ENCODE peak calls at places on chromosomes 11 and 22, in four cellular contexts. B is sigmoid colon; E is AG09309; M is stimulated activated CD4-positive, alpha-beta T cell treated with anti-CD3 and anti-CD28 coated beads, Interleukin-2, amount 100 ng/mL, for 48 hours. X is an unnamed sample.

GRCh38 chr22:26956346-26956745 is 299.0 kb downstream of the MIAT start:
- DNase-seq in B (no peak), E (no peak), M (no peak), X (no peak)

GRCh38 chr11:47847892-47848635 is at the start of gene NUP160:
- DNase-seq in B (peak), M (peak), E (no peak), X (no peak)

GRCh38 chr11:122101625-122102291 is 14.3 kb downstream of the BLID start:
- DNase-seq in E (peak), B (peak), M (no peak), X (peak)

GRCh38 chr11:109914038-109914437 is 179.2 kb upstream of the ZC3H12C start:
- DNase-seq in E (no peak), B (no peak), M (no peak), X (no peak)

GRCh38 chr11:46519351-46519750 is 74.5 kb downstream of the AMBRA1 start:
- DNase-seq in M (no peak), B (no peak), E (no peak), X (no peak)

GRCh38 chr11:91326280-91326679 is 898.3 kb upstream of the FAT3 start:
- DNase-seq in E (no peak), B (no peak), M (no peak), X (no peak)

GRCh38 chr22:37167176-37167980 is 17.7 kb upstream of the IL2RB start:
- DNase-seq in B (peak), E (no peak), M (no peak), X (no peak)

GRCh38 chr11:71580057-71581003 is 2.3 kb downstream of the KRTAP5-11 start:
- DNase-seq in E (peak), M (no peak), B (peak), X (peak)

GRCh38 chr11:33701831-33702230 is 1.2 kb upstream of the C11orf91 start:
- DNase-seq in B (no peak), E (no peak), M (no peak), X (no peak)

GRCh38 chr11:12377106-12377823 is at the start of gene PARVA:
- DNase-seq in E (peak), M (no peak), B (peak), X (peak)

GRCh38 chr11:131295986-131296385 is 74.4 kb upstream of the NTM start:
- DNase-seq in E (no peak), B (no peak), M (no peak), X (no peak)